ENCODE peak calls at places on chromosomes 2 and 18, in six cellular contexts. One of them, this sample, is unnamed.

GRCh38 chr2:29456429-29456828 is 341.2 kb downstream of the CLIP4 start:
- DNase-seq in K562: no peak
- DNase-seq in mammary epithelial cell: no peak
- DNase-seq in endodermal cell: no peak
- DNase-seq in CD8-positive, alpha-beta T cell: no peak
- DNase-seq in cardiac muscle cell: no peak
- DNase-seq in this sample: no peak

GRCh38 chr18:8813621-8814020 is 108.3 kb downstream of the MTCL1 start:
- DNase-seq in CD8-positive, alpha-beta T cell: no peak
- DNase-seq in K562: no peak
- DNase-seq in cardiac muscle cell: no peak
- DNase-seq in endodermal cell: no peak
- DNase-seq in mammary epithelial cell: no peak
- DNase-seq in this sample: no peak

GRCh38 chr2:11129598-11130449 is 25.4 kb upstream of the SLC66A3 start:
- DNase-seq in endodermal cell: peak; percentile 97
- DNase-seq in CD8-positive, alpha-beta T cell: peak; percentile 77
- DNase-seq in cardiac muscle cell: peak; percentile 90
- DNase-seq in mammary epithelial cell: no peak
- DNase-seq in K562: peak; percentile 87
- DNase-seq in this sample: peak; percentile 94

GRCh38 chr2:53784431-53784830 is 2.3 kb downstream of the ASB3 start:
- DNase-seq in endodermal cell: no peak
- DNase-seq in cardiac muscle cell: no peak
- DNase-seq in CD8-positive, alpha-beta T cell: no peak
- DNase-seq in K562: no peak
- DNase-seq in mammary epithelial cell: peak; percentile 34
- DNase-seq in this sample: no peak

GRCh38 chr2:72538486-72538885 is 287.3 kb downstream of the EXOC6B start:
- DNase-seq in K562: no peak
- DNase-seq in endodermal cell: no peak
- DNase-seq in cardiac muscle cell: no peak
- DNase-seq in CD8-positive, alpha-beta T cell: no peak
- DNase-seq in mammary epithelial cell: peak; percentile 4
- DNase-seq in this sample: no peak

GRCh38 chr2:45891719-45892118 is 240.2 kb downstream of the PRKCE start:
- DNase-seq in CD8-positive, alpha-beta T cell: no peak
- DNase-seq in K562: no peak
- DNase-seq in cardiac muscle cell: no peak
- DNase-seq in mammary epithelial cell: peak; percentile 20
- DNase-seq in endodermal cell: no peak
- DNase-seq in this sample: no peak

GRCh38 chr2:129754431-129754830 is 225.0 kb upstream of the RAB6C start:
- DNase-seq in K562: no peak
- DNase-seq in mammary epithelial cell: no peak
- DNase-seq in CD8-positive, alpha-beta T cell: no peak
- DNase-seq in cardiac muscle cell: no peak
- DNase-seq in endodermal cell: no peak
- DNase-seq in this sample: peak; percentile 54

GRCh38 chr2:217552081-217552480 is 450.7 kb downstream of the TNS1 start:
- DNase-seq in endodermal cell: peak; percentile 57
- DNase-seq in mammary epithelial cell: no peak
- DNase-seq in K562: no peak
- DNase-seq in cardiac muscle cell: peak; percentile 11
- DNase-seq in CD8-positive, alpha-beta T cell: no peak
- DNase-seq in this sample: no peak

GRCh38 chr2:218745559-218746469 is 35.2 kb downstream of the TTLL4 start:
- DNase-seq in K562: no peak
- DNase-seq in mammary epithelial cell: peak; percentile 96
- DNase-seq in endodermal cell: no peak
- DNase-seq in CD8-positive, alpha-beta T cell: no peak
- DNase-seq in cardiac muscle cell: no peak
- DNase-seq in this sample: no peak

GRCh38 chr18:44715841-44716240 is 35.2 kb downstream of the SETBP1 start:
- DNase-seq in K562: no peak
- DNase-seq in CD8-positive, alpha-beta T cell: no peak
- DNase-seq in mammary epithelial cell: no peak
- DNase-seq in cardiac muscle cell: no peak
- DNase-seq in endodermal cell: no peak
- DNase-seq in this sample: no peak

GRCh38 chr2:241867776-241868420 is 1.6 kb upstream of the RTP5 start:
- DNase-seq in cardiac muscle cell: no peak
- DNase-seq in mammary epithelial cell: no peak
- DNase-seq in K562: no peak
- DNase-seq in endodermal cell: no peak
- DNase-seq in CD8-positive, alpha-beta T cell: peak; percentile 34
- DNase-seq in this sample: no peak

GRCh38 chr2:135132314-135132713 is 80.2 kb downstream of the RAB3GAP1 start:
- DNase-seq in mammary epithelial cell: peak; percentile 43
- DNase-seq in K562: no peak
- DNase-seq in endodermal cell: no peak
- DNase-seq in CD8-positive, alpha-beta T cell: no peak
- DNase-seq in cardiac muscle cell: no peak
- DNase-seq in this sample: no peak

GRCh38 chr2:241315879-241316700 is at the start of gene SEPTIN2:
- DNase-seq in K562: peak; percentile 19
- DNase-seq in endodermal cell: peak; percentile 92
- DNase-seq in cardiac muscle cell: no peak
- DNase-seq in mammary epithelial cell: peak; percentile 73
- DNase-seq in CD8-positive, alpha-beta T cell: no peak
- DNase-seq in this sample: peak; percentile 98

GRCh38 chr2:32064021-32064678 is 794 bp downstream of the SPAST start:
- DNase-seq in mammary epithelial cell: peak; percentile 24
- DNase-seq in K562: peak; percentile 48
- DNase-seq in endodermal cell: no peak
- DNase-seq in CD8-positive, alpha-beta T cell: peak; percentile 2
- DNase-seq in cardiac muscle cell: peak; percentile 48
- DNase-seq in this sample: no peak

GRCh38 chr2:1736045-1736444 is 8.3 kb downstream of the PXDN start:
- DNase-seq in endodermal cell: peak; percentile 22
- DNase-seq in CD8-positive, alpha-beta T cell: no peak
- DNase-seq in K562: no peak
- DNase-seq in mammary epithelial cell: no peak
- DNase-seq in cardiac muscle cell: no peak
- DNase-seq in this sample: no peak

GRCh38 chr2:24490674-24491625 is at the start of gene NCOA1:
- DNase-seq in K562: peak; percentile 94
- DNase-seq in endodermal cell: peak; percentile 98
- DNase-seq in cardiac muscle cell: peak; percentile 86
- DNase-seq in mammary epithelial cell: peak; percentile 77
- DNase-seq in CD8-positive, alpha-beta T cell: peak; percentile 81
- DNase-seq in this sample: peak; percentile 98

GRCh38 chr18:6449213-6449612 is 34.5 kb upstream of the L3MBTL4 start:
- DNase-seq in K562: no peak
- DNase-seq in CD8-positive, alpha-beta T cell: no peak
- DNase-seq in cardiac muscle cell: no peak
- DNase-seq in endodermal cell: no peak
- DNase-seq in mammary epithelial cell: no peak
- DNase-seq in this sample: no peak

GRCh38 chr2:240635998-240636547 is 10.8 kb downstream of the GPR35 start:
- DNase-seq in CD8-positive, alpha-beta T cell: no peak
- DNase-seq in K562: no peak
- DNase-seq in endodermal cell: no peak
- DNase-seq in cardiac muscle cell: no peak
- DNase-seq in mammary epithelial cell: no peak
- DNase-seq in this sample: peak; percentile 54

GRCh38 chr2:217662984-217663602 is 339.7 kb downstream of the TNS1 start:
- DNase-seq in K562: no peak
- DNase-seq in cardiac muscle cell: no peak
- DNase-seq in endodermal cell: no peak
- DNase-seq in mammary epithelial cell: no peak
- DNase-seq in CD8-positive, alpha-beta T cell: no peak
- DNase-seq in this sample: no peak

GRCh38 chr2:10329880-10330699 is 27.4 kb downstream of the HPCAL1 start:
- DNase-seq in endodermal cell: no peak
- DNase-seq in mammary epithelial cell: no peak
- DNase-seq in CD8-positive, alpha-beta T cell: no peak
- DNase-seq in K562: no peak
- DNase-seq in cardiac muscle cell: no peak
- DNase-seq in this sample: no peak

GRCh38 chr18:12884521-12885323 is 685 bp upstream of the PTPN2 start:
- DNase-seq in cardiac muscle cell: no peak
- DNase-seq in K562: no peak
- DNase-seq in endodermal cell: no peak
- DNase-seq in CD8-positive, alpha-beta T cell: no peak
- DNase-seq in mammary epithelial cell: no peak
- DNase-seq in this sample: no peak

GRCh38 chr2:112182581-112183034 is 44.4 kb downstream of the FBLN7 start:
- DNase-seq in endodermal cell: peak; percentile 41
- DNase-seq in mammary epithelial cell: no peak
- DNase-seq in cardiac muscle cell: no peak
- DNase-seq in CD8-positive, alpha-beta T cell: no peak
- DNase-seq in K562: no peak
- DNase-seq in this sample: no peak

GRCh38 chr2:36777788-36778187 is 81.3 kb downstream of the VIT start:
- DNase-seq in CD8-positive, alpha-beta T cell: no peak
- DNase-seq in mammary epithelial cell: no peak
- DNase-seq in K562: no peak
- DNase-seq in endodermal cell: no peak
- DNase-seq in cardiac muscle cell: no peak
- DNase-seq in this sample: no peak

GRCh38 chr2:145065278-145065677 is 545.4 kb upstream of the ZEB2 start:
- DNase-seq in cardiac muscle cell: no peak
- DNase-seq in mammary epithelial cell: no peak
- DNase-seq in K562: no peak
- DNase-seq in endodermal cell: no peak
- DNase-seq in CD8-positive, alpha-beta T cell: no peak
- DNase-seq in this sample: no peak

GRCh38 chr2:145066795-145067194 is 546.9 kb upstream of the ZEB2 start:
- DNase-seq in CD8-positive, alpha-beta T cell: no peak
- DNase-seq in cardiac muscle cell: no peak
- DNase-seq in endodermal cell: no peak
- DNase-seq in K562: no peak
- DNase-seq in mammary epithelial cell: no peak
- DNase-seq in this sample: no peak

GRCh38 chr2:145064476-145064875 is 544.6 kb upstream of the ZEB2 start:
- DNase-seq in cardiac muscle cell: no peak
- DNase-seq in mammary epithelial cell: no peak
- DNase-seq in CD8-positive, alpha-beta T cell: no peak
- DNase-seq in endodermal cell: no peak
- DNase-seq in K562: no peak
- DNase-seq in this sample: no peak

GRCh38 chr2:145067631-145068030 is 547.7 kb upstream of the ZEB2 start:
- DNase-seq in K562: no peak
- DNase-seq in CD8-positive, alpha-beta T cell: no peak
- DNase-seq in endodermal cell: no peak
- DNase-seq in mammary epithelial cell: no peak
- DNase-seq in cardiac muscle cell: no peak
- DNase-seq in this sample: no peak

GRCh38 chr2:145066151-145066661 is 546.3 kb upstream of the ZEB2 start:
- DNase-seq in CD8-positive, alpha-beta T cell: no peak
- DNase-seq in cardiac muscle cell: no peak
- DNase-seq in mammary epithelial cell: no peak
- DNase-seq in K562: no peak
- DNase-seq in endodermal cell: no peak
- DNase-seq in this sample: no peak
- H3K27ac ChIP-seq in CD8-positive, alpha-beta T cell: no peak overlapping the region
- H3K27ac ChIP-seq in cardiac muscle cell: no peak overlapping the region
- H3K27ac ChIP-seq in mammary epithelial cell: no peak overlapping the region
- H3K27ac ChIP-seq in K562: no peak overlapping the region
- H3K27ac ChIP-seq in endodermal cell: no peak overlapping the region
- H3K27ac ChIP-seq in this sample: peak overlapping the region; percentile 67

DNA sequence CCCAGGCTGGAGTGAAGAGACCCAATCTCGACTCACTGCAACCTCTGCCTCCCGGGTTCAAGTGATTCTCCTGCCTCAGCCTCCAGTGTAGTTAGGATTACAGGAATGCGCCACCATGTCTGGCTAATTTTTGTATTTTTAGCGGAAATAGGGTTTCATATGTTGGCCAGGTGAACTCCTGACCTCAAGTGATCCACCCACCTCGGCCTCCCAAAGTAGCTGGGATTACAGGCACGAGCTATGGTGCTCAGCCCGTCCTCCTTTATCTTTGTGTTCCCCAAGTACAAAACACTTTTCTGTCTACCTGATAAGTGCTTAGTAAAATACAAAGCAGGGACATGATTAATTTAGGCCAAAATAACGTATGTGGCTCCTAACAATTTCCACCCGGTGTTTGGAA is 91.2 kb upstream of the STK17B start:
- DNase-seq in K562: no peak
- DNase-seq in mammary epithelial cell: no peak
- DNase-seq in endodermal cell: no peak
- DNase-seq in cardiac muscle cell: no peak
- DNase-seq in CD8-positive, alpha-beta T cell: no peak
- DNase-seq in this sample: no peak
- H3K4me3 ChIP-seq in K562: no peak overlapping the region
- H3K4me3 ChIP-seq in mammary epithelial cell: no peak overlapping the region
- H3K4me3 ChIP-seq in endodermal cell: no peak overlapping the region
- H3K4me3 ChIP-seq in cardiac muscle cell: no peak overlapping the region
- H3K4me3 ChIP-seq in CD8-positive, alpha-beta T cell: peak overlapping the region; percentile 12
- H3K4me3 ChIP-seq in this sample: no peak overlapping the region

DNA sequence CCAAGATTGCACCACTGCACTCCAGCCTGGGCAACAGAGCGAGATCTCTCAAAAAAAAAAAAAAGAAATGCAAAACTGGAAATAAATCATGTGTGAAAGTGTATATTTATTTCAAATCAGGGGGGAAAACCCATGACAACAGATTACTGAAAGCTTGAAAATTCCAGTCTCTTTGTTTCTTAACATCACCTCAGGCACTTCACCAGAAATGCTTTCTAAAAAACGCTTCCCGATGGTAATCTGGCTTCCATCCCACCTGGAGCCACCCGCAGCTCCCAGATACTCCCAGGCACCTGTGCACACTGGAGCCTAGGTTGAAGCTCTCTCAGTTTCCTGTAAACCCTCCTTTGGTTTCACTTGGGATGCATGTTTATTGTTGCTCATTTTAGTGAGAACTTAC is 7.2 kb upstream of the ITGB6 start:
- DNase-seq in endodermal cell: no peak
- DNase-seq in K562: no peak
- DNase-seq in cardiac muscle cell: no peak
- DNase-seq in CD8-positive, alpha-beta T cell: no peak
- DNase-seq in mammary epithelial cell: peak; percentile 84
- DNase-seq in this sample: no peak
- H3K27ac ChIP-seq in endodermal cell: no peak overlapping the region
- H3K27ac ChIP-seq in K562: no peak overlapping the region
- H3K27ac ChIP-seq in cardiac muscle cell: no peak overlapping the region
- H3K27ac ChIP-seq in CD8-positive, alpha-beta T cell: no peak overlapping the region
- H3K27ac ChIP-seq in mammary epithelial cell: peak overlapping the region; percentile 97
- H3K27ac ChIP-seq in this sample: peak overlapping the region; percentile 60

GRCh38 chr2:234377761-234378341 is 119.0 kb downstream of the ARL4C start:
- DNase-seq in cardiac muscle cell: no peak
- DNase-seq in mammary epithelial cell: no peak
- DNase-seq in endodermal cell: peak; percentile 65
- DNase-seq in K562: no peak
- DNase-seq in CD8-positive, alpha-beta T cell: no peak
- DNase-seq in this sample: no peak

GRCh38 chr2:234374671-234375245 is 122.1 kb downstream of the ARL4C start:
- DNase-seq in endodermal cell: no peak
- DNase-seq in CD8-positive, alpha-beta T cell: no peak
- DNase-seq in K562: no peak
- DNase-seq in mammary epithelial cell: peak; percentile 59
- DNase-seq in cardiac muscle cell: no peak
- DNase-seq in this sample: peak; percentile 66

GRCh38 chr2:234376229-234376628 is 120.7 kb downstream of the ARL4C start:
- DNase-seq in mammary epithelial cell: no peak
- DNase-seq in endodermal cell: no peak
- DNase-seq in CD8-positive, alpha-beta T cell: no peak
- DNase-seq in cardiac muscle cell: no peak
- DNase-seq in K562: no peak
- DNase-seq in this sample: no peak

GRCh38 chr2:234375481-234375880 is 121.4 kb downstream of the ARL4C start:
- DNase-seq in endodermal cell: no peak
- DNase-seq in mammary epithelial cell: peak; percentile 64
- DNase-seq in CD8-positive, alpha-beta T cell: no peak
- DNase-seq in cardiac muscle cell: no peak
- DNase-seq in K562: no peak
- DNase-seq in this sample: peak; percentile 27

GRCh38 chr2:234378440-234378839 is 118.4 kb downstream of the ARL4C start:
- DNase-seq in endodermal cell: no peak
- DNase-seq in cardiac muscle cell: no peak
- DNase-seq in mammary epithelial cell: no peak
- DNase-seq in K562: no peak
- DNase-seq in CD8-positive, alpha-beta T cell: no peak
- DNase-seq in this sample: no peak
- H3K4me3 ChIP-seq in endodermal cell: no peak overlapping the region
- H3K4me3 ChIP-seq in cardiac muscle cell: no peak overlapping the region
- H3K4me3 ChIP-seq in mammary epithelial cell: no peak overlapping the region
- H3K4me3 ChIP-seq in K562: no peak overlapping the region
- H3K4me3 ChIP-seq in CD8-positive, alpha-beta T cell: no peak overlapping the region
- H3K4me3 ChIP-seq in this sample: no peak overlapping the region